ENCODE peak calls at places on chromosomes 16 and 17, in six cellular contexts. One of them, this sample, is unnamed.

GRCh38 chr16:87636050-87636684 is 33.9 kb downstream of the JPH3 start:
- DNase-seq in CD8-positive, alpha-beta memory T cell: peak; percentile 70
- DNase-seq in CD4-positive, CD25-positive, alpha-beta regulatory T cell: peak; percentile 71
- DNase-seq in uterus: peak; percentile 67
- DNase-seq in heart right ventricle: peak; percentile 80
- DNase-seq in substantia nigra: peak; percentile 80
- DNase-seq in this sample: peak; percentile 29

GRCh38 chr17:20987511-20987910 is 55.3 kb downstream of the USP22 start:
- DNase-seq in CD8-positive, alpha-beta memory T cell: no peak
- DNase-seq in CD4-positive, CD25-positive, alpha-beta regulatory T cell: no peak
- DNase-seq in uterus: no peak
- DNase-seq in heart right ventricle: no peak
- DNase-seq in substantia nigra: no peak
- DNase-seq in this sample: no peak

GRCh38 chr16:56910654-56911539 is 21.0 kb upstream of the HERPUD1 start:
- DNase-seq in CD8-positive, alpha-beta memory T cell: no peak
- DNase-seq in CD4-positive, CD25-positive, alpha-beta regulatory T cell: no peak
- DNase-seq in uterus: no peak
- DNase-seq in heart right ventricle: peak; percentile 29
- DNase-seq in substantia nigra: no peak
- DNase-seq in this sample: no peak

GRCh38 chr16:70706948-70707465 is 21.2 kb upstream of the MTSS2 start:
- DNase-seq in CD8-positive, alpha-beta memory T cell: no peak
- DNase-seq in CD4-positive, CD25-positive, alpha-beta regulatory T cell: no peak
- DNase-seq in uterus: peak; percentile 95
- DNase-seq in heart right ventricle: no peak
- DNase-seq in substantia nigra: no peak
- DNase-seq in this sample: no peak

GRCh38 chr17:63133489-63133888 is 167.5 kb downstream of the TANC2 start:
- DNase-seq in CD8-positive, alpha-beta memory T cell: no peak
- DNase-seq in CD4-positive, CD25-positive, alpha-beta regulatory T cell: no peak
- DNase-seq in uterus: no peak
- DNase-seq in heart right ventricle: no peak
- DNase-seq in substantia nigra: no peak
- DNase-seq in this sample: no peak

GRCh38 chr17:28763804-28764266 is 20.0 kb downstream of the TRAF4 start:
- DNase-seq in CD8-positive, alpha-beta memory T cell: peak; percentile 63
- DNase-seq in CD4-positive, CD25-positive, alpha-beta regulatory T cell: peak; percentile 78
- DNase-seq in uterus: peak; percentile 85
- DNase-seq in heart right ventricle: peak; percentile 83
- DNase-seq in substantia nigra: peak; percentile 77
- DNase-seq in this sample: peak; percentile 64

GRCh38 chr17:50640701-50641338 is 6.1 kb downstream of the ABCC3 start:
- DNase-seq in CD8-positive, alpha-beta memory T cell: no peak
- DNase-seq in CD4-positive, CD25-positive, alpha-beta regulatory T cell: no peak
- DNase-seq in uterus: no peak
- DNase-seq in heart right ventricle: no peak
- DNase-seq in substantia nigra: no peak
- DNase-seq in this sample: no peak

GRCh38 chr17:8056232-8056975 is 17.5 kb downstream of the ALOX15B start:
- DNase-seq in CD8-positive, alpha-beta memory T cell: no peak
- DNase-seq in CD4-positive, CD25-positive, alpha-beta regulatory T cell: no peak
- DNase-seq in uterus: no peak
- DNase-seq in heart right ventricle: peak; percentile 23
- DNase-seq in substantia nigra: peak; percentile 54
- DNase-seq in this sample: no peak

GRCh38 chr16:12801511-12802042 is 2.1 kb downstream of the CPPED1 start:
- DNase-seq in CD8-positive, alpha-beta memory T cell: no peak
- DNase-seq in CD4-positive, CD25-positive, alpha-beta regulatory T cell: no peak
- DNase-seq in uterus: no peak
- DNase-seq in heart right ventricle: no peak
- DNase-seq in substantia nigra: peak; percentile 7
- DNase-seq in this sample: no peak

GRCh38 chr16:76502555-76502954 is 225.4 kb downstream of the CNTNAP4 start:
- DNase-seq in CD8-positive, alpha-beta memory T cell: no peak
- DNase-seq in CD4-positive, CD25-positive, alpha-beta regulatory T cell: no peak
- DNase-seq in uterus: no peak
- DNase-seq in heart right ventricle: no peak
- DNase-seq in substantia nigra: no peak
- DNase-seq in this sample: no peak

GRCh38 chr17:82437325-82437668 is 13.3 kb downstream of the CYBC1 start:
- DNase-seq in CD8-positive, alpha-beta memory T cell: no peak
- DNase-seq in CD4-positive, CD25-positive, alpha-beta regulatory T cell: no peak
- DNase-seq in uterus: no peak
- DNase-seq in heart right ventricle: no peak
- DNase-seq in substantia nigra: no peak
- DNase-seq in this sample: no peak

GRCh38 chr17:80817861-80818260 is 173.8 kb upstream of the CHMP6 start:
- DNase-seq in CD8-positive, alpha-beta memory T cell: no peak
- DNase-seq in CD4-positive, CD25-positive, alpha-beta regulatory T cell: no peak
- DNase-seq in uterus: no peak
- DNase-seq in heart right ventricle: no peak
- DNase-seq in substantia nigra: no peak
- DNase-seq in this sample: no peak

GRCh38 chr17:28402844-28403243 is 3.2 kb downstream of the SLC46A1 start:
- DNase-seq in CD8-positive, alpha-beta memory T cell: no peak
- DNase-seq in CD4-positive, CD25-positive, alpha-beta regulatory T cell: no peak
- DNase-seq in uterus: no peak
- DNase-seq in heart right ventricle: no peak
- DNase-seq in substantia nigra: no peak
- DNase-seq in this sample: no peak

GRCh38 chr17:55527520-55528118 is 16.4 kb upstream of the SMIM36 start:
- DNase-seq in CD8-positive, alpha-beta memory T cell: no peak
- DNase-seq in CD4-positive, CD25-positive, alpha-beta regulatory T cell: peak; percentile 0
- DNase-seq in uterus: peak; percentile 47
- DNase-seq in heart right ventricle: peak; percentile 25
- DNase-seq in substantia nigra: peak; percentile 6
- DNase-seq in this sample: peak; percentile 59

GRCh38 chr17:78597923-78598545 is 20.8 kb upstream of the DNAH17 start:
- DNase-seq in CD8-positive, alpha-beta memory T cell: no peak
- DNase-seq in CD4-positive, CD25-positive, alpha-beta regulatory T cell: no peak
- DNase-seq in uterus: no peak
- DNase-seq in heart right ventricle: no peak
- DNase-seq in substantia nigra: no peak
- DNase-seq in this sample: no peak

GRCh38 chr17:51765558-51766145 is 392.9 kb downstream of the CA10 start:
- DNase-seq in CD8-positive, alpha-beta memory T cell: no peak
- DNase-seq in CD4-positive, CD25-positive, alpha-beta regulatory T cell: no peak
- DNase-seq in uterus: no peak
- DNase-seq in heart right ventricle: no peak
- DNase-seq in substantia nigra: no peak
- DNase-seq in this sample: no peak

GRCh38 chr17:80545499-80545826 is 825 bp downstream of the RPTOR start:
- DNase-seq in CD8-positive, alpha-beta memory T cell: no peak
- DNase-seq in CD4-positive, CD25-positive, alpha-beta regulatory T cell: no peak
- DNase-seq in uterus: no peak
- DNase-seq in heart right ventricle: no peak
- DNase-seq in substantia nigra: no peak
- DNase-seq in this sample: no peak

GRCh38 chr17:55567240-55568216 is 56.3 kb upstream of the SMIM36 start:
- DNase-seq in CD8-positive, alpha-beta memory T cell: no peak
- DNase-seq in CD4-positive, CD25-positive, alpha-beta regulatory T cell: no peak
- DNase-seq in uterus: peak; percentile 81
- DNase-seq in heart right ventricle: peak; percentile 29
- DNase-seq in substantia nigra: no peak
- DNase-seq in this sample: no peak

GRCh38 chr17:35523296-35523695 is 14.2 kb downstream of the SLFN12L start:
- DNase-seq in CD8-positive, alpha-beta memory T cell: no peak
- DNase-seq in CD4-positive, CD25-positive, alpha-beta regulatory T cell: no peak
- DNase-seq in uterus: no peak
- DNase-seq in heart right ventricle: no peak
- DNase-seq in substantia nigra: no peak
- DNase-seq in this sample: no peak

GRCh38 chr17:18139949-18140348 is 31.4 kb downstream of the MYO15A start:
- DNase-seq in CD8-positive, alpha-beta memory T cell: no peak
- DNase-seq in CD4-positive, CD25-positive, alpha-beta regulatory T cell: no peak
- DNase-seq in uterus: no peak
- DNase-seq in heart right ventricle: no peak
- DNase-seq in substantia nigra: no peak
- DNase-seq in this sample: no peak

GRCh38 chr17:16351831-16352230 is 1.4 kb downstream of the CENPV start:
- DNase-seq in CD8-positive, alpha-beta memory T cell: no peak
- DNase-seq in CD4-positive, CD25-positive, alpha-beta regulatory T cell: no peak
- DNase-seq in uterus: no peak
- DNase-seq in heart right ventricle: no peak
- DNase-seq in substantia nigra: no peak
- DNase-seq in this sample: no peak

DNA sequence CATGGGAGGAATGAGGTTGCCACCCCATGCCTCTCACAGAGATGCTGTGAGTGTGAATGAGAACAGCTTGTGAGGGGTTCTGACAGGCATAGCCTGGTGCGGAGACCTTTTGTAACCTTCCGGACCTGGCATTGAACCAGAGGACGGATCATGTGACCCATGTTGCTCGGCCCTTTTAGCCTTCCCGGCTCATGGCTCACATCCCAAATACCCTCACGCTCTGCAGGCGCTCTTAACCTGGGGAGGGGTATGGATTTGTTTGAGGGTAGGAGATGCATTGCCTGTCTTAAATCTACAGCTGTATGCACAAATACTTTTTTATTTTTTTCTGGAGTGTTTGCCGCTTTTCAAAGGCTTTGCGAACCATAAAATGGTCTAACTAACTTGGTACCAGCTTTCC is 102.4 kb upstream of the CRHR1 start:
- DNase-seq in CD8-positive, alpha-beta memory T cell: no peak
- DNase-seq in CD4-positive, CD25-positive, alpha-beta regulatory T cell: no peak
- DNase-seq in uterus: no peak
- DNase-seq in heart right ventricle: no peak
- DNase-seq in substantia nigra: no peak
- DNase-seq in this sample: no peak
- H3K27ac ChIP-seq in CD8-positive, alpha-beta memory T cell: no peak overlapping the region
- H3K27ac ChIP-seq in CD4-positive, CD25-positive, alpha-beta regulatory T cell: no peak overlapping the region
- H3K27ac ChIP-seq in uterus: no peak overlapping the region
- H3K27ac ChIP-seq in heart right ventricle: no peak overlapping the region
- H3K27ac ChIP-seq in substantia nigra: no peak overlapping the region
- H3K27ac ChIP-seq in this sample: no peak overlapping the region

DNA sequence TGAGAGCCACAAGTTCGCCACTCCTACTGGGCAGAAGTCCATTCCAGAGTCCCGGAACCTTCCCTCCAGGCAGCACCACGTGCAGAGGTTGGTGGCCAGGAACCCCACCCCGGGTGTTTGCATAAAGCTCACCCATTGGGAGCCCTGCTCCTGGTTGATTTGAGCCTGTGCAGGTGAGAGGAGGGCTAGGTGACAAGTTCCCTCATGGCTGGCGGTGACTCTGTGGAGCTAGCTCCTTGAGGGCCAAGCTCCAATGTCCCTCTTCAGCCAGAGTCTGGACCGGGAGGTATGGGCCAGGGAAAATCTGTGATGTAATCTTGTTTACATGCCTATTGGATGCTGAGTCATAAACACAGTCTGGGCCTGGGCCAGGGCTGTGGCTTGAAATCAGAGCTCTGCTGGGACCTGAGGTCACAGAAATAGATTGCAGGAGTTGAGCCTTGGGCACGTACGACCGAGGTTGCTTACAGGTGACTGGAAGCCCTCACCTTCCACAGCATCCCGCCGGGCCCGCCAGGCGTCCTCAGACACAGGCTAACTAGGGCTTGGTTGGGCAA is 118.9 kb downstream of the AATF start:
- DNase-seq in CD8-positive, alpha-beta memory T cell: no peak
- DNase-seq in CD4-positive, CD25-positive, alpha-beta regulatory T cell: no peak
- DNase-seq in uterus: no peak
- DNase-seq in heart right ventricle: no peak
- DNase-seq in substantia nigra: no peak
- DNase-seq in this sample: no peak
- H3K27ac ChIP-seq in CD8-positive, alpha-beta memory T cell: no peak overlapping the region
- H3K27ac ChIP-seq in CD4-positive, CD25-positive, alpha-beta regulatory T cell: no peak overlapping the region
- H3K27ac ChIP-seq in uterus: no peak overlapping the region
- H3K27ac ChIP-seq in heart right ventricle: no peak overlapping the region
- H3K27ac ChIP-seq in substantia nigra: no peak overlapping the region
- H3K27ac ChIP-seq in this sample: no peak overlapping the region

GRCh38 chr16:17294856-17295255 is 175.9 kb downstream of the XYLT1 start:
- DNase-seq in CD8-positive, alpha-beta memory T cell: no peak
- DNase-seq in CD4-positive, CD25-positive, alpha-beta regulatory T cell: no peak
- DNase-seq in uterus: no peak
- DNase-seq in heart right ventricle: no peak
- DNase-seq in substantia nigra: no peak
- DNase-seq in this sample: no peak

GRCh38 chr16:17291289-17291688 is 179.5 kb downstream of the XYLT1 start:
- DNase-seq in CD8-positive, alpha-beta memory T cell: no peak
- DNase-seq in CD4-positive, CD25-positive, alpha-beta regulatory T cell: no peak
- DNase-seq in uterus: no peak
- DNase-seq in heart right ventricle: no peak
- DNase-seq in substantia nigra: no peak
- DNase-seq in this sample: no peak

GRCh38 chr16:17295948-17296347 is 174.8 kb downstream of the XYLT1 start:
- DNase-seq in CD8-positive, alpha-beta memory T cell: no peak
- DNase-seq in CD4-positive, CD25-positive, alpha-beta regulatory T cell: no peak
- DNase-seq in uterus: no peak
- DNase-seq in heart right ventricle: no peak
- DNase-seq in substantia nigra: no peak
- DNase-seq in this sample: no peak

GRCh38 chr16:17296412-17296811 is 174.3 kb downstream of the XYLT1 start:
- DNase-seq in CD8-positive, alpha-beta memory T cell: no peak
- DNase-seq in CD4-positive, CD25-positive, alpha-beta regulatory T cell: no peak
- DNase-seq in uterus: no peak
- DNase-seq in heart right ventricle: peak; percentile 19
- DNase-seq in substantia nigra: no peak
- DNase-seq in this sample: no peak

DNA sequence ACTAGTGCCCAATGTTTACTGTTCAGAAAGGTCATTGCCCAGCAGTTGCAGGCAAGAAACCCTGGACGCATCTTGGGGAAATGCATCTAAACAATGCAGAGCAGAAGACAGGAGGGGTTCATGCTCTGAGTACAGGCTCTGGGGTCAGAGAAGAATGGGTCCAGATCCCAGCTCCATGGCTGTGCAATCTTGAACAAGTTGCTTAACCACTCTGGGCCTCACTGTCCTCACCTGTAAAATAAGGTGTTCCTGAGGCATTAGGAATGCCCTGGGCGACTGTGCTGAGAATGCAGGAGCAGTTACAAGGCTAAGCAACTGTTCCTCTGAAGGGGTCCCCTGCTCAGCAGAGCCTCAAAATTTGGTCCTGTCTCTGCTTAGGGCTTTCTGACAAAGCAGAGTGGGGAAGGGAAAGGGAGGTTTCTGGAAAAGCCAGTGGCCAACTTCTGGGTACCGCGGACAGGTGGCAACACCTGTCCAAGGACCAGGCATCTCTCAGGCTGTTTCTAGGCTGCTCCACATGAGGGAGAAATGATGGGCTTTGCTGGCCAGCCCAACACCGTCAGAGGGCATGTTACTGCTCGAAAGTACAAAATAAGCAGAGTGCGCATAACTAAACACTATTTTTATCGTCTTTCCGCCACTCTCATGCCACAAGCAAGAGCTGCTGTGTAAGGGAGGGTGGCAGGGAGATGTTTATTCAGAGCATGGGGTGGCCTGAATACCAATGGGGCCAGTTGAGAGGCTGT is 176.8 kb downstream of the XYLT1 start:
- DNase-seq in CD8-positive, alpha-beta memory T cell: no peak
- DNase-seq in CD4-positive, CD25-positive, alpha-beta regulatory T cell: no peak
- DNase-seq in uterus: no peak
- DNase-seq in heart right ventricle: no peak
- DNase-seq in substantia nigra: no peak
- DNase-seq in this sample: no peak
- H3K27ac ChIP-seq in CD8-positive, alpha-beta memory T cell: no peak overlapping the region
- H3K27ac ChIP-seq in CD4-positive, CD25-positive, alpha-beta regulatory T cell: no peak overlapping the region
- H3K27ac ChIP-seq in uterus: no peak overlapping the region
- H3K27ac ChIP-seq in heart right ventricle: no peak overlapping the region
- H3K27ac ChIP-seq in substantia nigra: no peak overlapping the region
- H3K27ac ChIP-seq in this sample: no peak overlapping the region

GRCh38 chr16:11265124-11265523 is 4.0 kb downstream of the TNP2 start:
- DNase-seq in CD8-positive, alpha-beta memory T cell: no peak
- DNase-seq in CD4-positive, CD25-positive, alpha-beta regulatory T cell: no peak
- DNase-seq in uterus: no peak
- DNase-seq in heart right ventricle: no peak
- DNase-seq in substantia nigra: no peak
- DNase-seq in this sample: no peak
- H3K27ac ChIP-seq in CD8-positive, alpha-beta memory T cell: no peak overlapping the region
- H3K27ac ChIP-seq in CD4-positive, CD25-positive, alpha-beta regulatory T cell: no peak overlapping the region
- H3K27ac ChIP-seq in uterus: no peak overlapping the region
- H3K27ac ChIP-seq in heart right ventricle: no peak overlapping the region
- H3K27ac ChIP-seq in substantia nigra: no peak overlapping the region
- H3K27ac ChIP-seq in this sample: no peak overlapping the region